ENCODE peak calls at places on chromosomes 7 and 10, in nine cellular contexts. P, B, H, N, V, L, A, K and Y are unnamed samples.

GRCh38 chr10:13338337-13339128 is 9.6 kb downstream of the SEPHS1 start:
- DNase-seq in P (no peak), B (no peak), H (peak; percentile 83), N (no peak), V (no peak), L (no peak), A (peak; percentile 85), K (no peak), Y (no peak)

GRCh38 chr10:23955456-23955855 is 253.5 kb upstream of the KIAA1217 start:
- DNase-seq in P (no peak), B (no peak), H (no peak), N (no peak), V (no peak), L (no peak), A (no peak), K (no peak), Y (no peak)

GRCh38 chr10:112383325-112383724 is 9.4 kb downstream of the ACSL5 start:
- DNase-seq in P (peak; percentile 62), B (no peak), H (peak; percentile 79), N (no peak), V (no peak), L (peak; percentile 69), A (peak; percentile 9), K (no peak), Y (peak; percentile 21)

GRCh38 chr10:67788028-67788886 is 49.7 kb downstream of the DNAJC12 start:
- DNase-seq in P (peak; percentile 31), B (peak; percentile 86), H (peak; percentile 25), N (no peak), V (peak; percentile 81), L (no peak), A (no peak), K (no peak), Y (no peak)

GRCh38 chr7:113622796-113623195 is 296.0 kb downstream of the PPP1R3A start:
- DNase-seq in P (no peak), B (no peak), H (no peak), N (no peak), V (peak; percentile 8), L (no peak), A (no peak), K (no peak), Y (no peak)

GRCh38 chr10:72483452-72483851 is 128.7 kb upstream of the DNAJB12 start:
- DNase-seq in P (no peak), B (no peak), H (no peak), N (no peak), V (no peak), L (no peak), A (peak; percentile 1), K (no peak), Y (no peak)

GRCh38 chr10:95388072-95388471 is 97.3 kb upstream of the PDLIM1 start:
- DNase-seq in P (no peak), B (no peak), H (no peak), N (no peak), V (no peak), L (peak; percentile 85), A (no peak), K (no peak), Y (no peak)

GRCh38 chr7:144513332-144513731 is 109.8 kb upstream of the NOBOX start:
- DNase-seq in P (no peak), B (no peak), H (peak; percentile 3), N (no peak), V (peak; percentile 41), L (no peak), A (no peak), K (no peak), Y (no peak)

GRCh38 chr10:117165557-117166419 is 27.7 kb upstream of the VAX1 start:
- DNase-seq in P (no peak), B (peak; percentile 62), H (peak; percentile 30), N (peak; percentile 64), V (no peak), L (no peak), A (no peak), K (no peak), Y (no peak)

GRCh38 chr10:110208614-110209398 is 1.4 kb downstream of the MXI1 start:
- DNase-seq in P (peak; percentile 54), B (peak; percentile 57), H (peak; percentile 60), N (no peak), V (peak; percentile 46), L (peak; percentile 70), A (no peak), K (no peak), Y (no peak)

GRCh38 chr7:46942574-46942973 is 639.3 kb downstream of the TNS3 start:
- DNase-seq in P (no peak), B (no peak), H (no peak), N (no peak), V (no peak), L (no peak), A (no peak), K (no peak), Y (no peak)

GRCh38 chr7:138387755-138388475 is 72.1 kb upstream of the TRIM24 start:
- DNase-seq in P (no peak), B (no peak), H (no peak), N (no peak), V (peak; percentile 5), L (no peak), A (no peak), K (no peak), Y (no peak)

DNA sequence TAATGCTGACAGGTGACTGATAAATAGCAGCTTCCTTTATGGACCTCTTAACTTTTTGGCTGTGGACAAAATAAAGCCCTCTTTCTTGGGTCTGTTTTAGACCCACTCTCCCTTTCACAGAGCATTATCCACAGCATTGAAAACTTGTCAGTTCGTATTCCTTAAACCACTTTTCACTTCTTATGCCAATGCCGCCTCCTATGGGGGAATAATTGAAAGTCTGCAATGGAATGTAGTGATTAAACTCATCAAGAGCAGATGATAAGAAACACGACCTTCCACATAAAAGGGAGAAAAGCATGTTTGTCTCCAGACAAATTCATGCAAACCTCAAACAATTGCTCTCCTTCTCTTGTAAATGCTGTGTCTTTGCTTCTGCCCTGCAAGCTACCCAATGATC is 153.4 kb downstream of the SORCS1 start:
- DNase-seq in P (no peak), B (no peak), H (no peak), N (no peak), V (peak; percentile 6), L (no peak), A (no peak), K (no peak), Y (no peak)
- H3K4me3 ChIP-seq in P (no peak overlapping the region), B (no peak overlapping the region), H (no peak overlapping the region), N (no peak overlapping the region), V (no peak overlapping the region), L (no peak overlapping the region), A (no peak overlapping the region), K (no peak overlapping the region), Y (no peak overlapping the region)

GRCh38 chr7:65219623-65220022 is 154.0 kb upstream of the ZNF92 start:
- DNase-seq in P (no peak), B (no peak), H (no peak), N (no peak), V (no peak), L (no peak), A (no peak), K (no peak), Y (no peak)

GRCh38 chr7:65221683-65222082 is 152.0 kb upstream of the ZNF92 start:
- DNase-seq in P (no peak), B (no peak), H (no peak), N (no peak), V (no peak), L (no peak), A (no peak), K (no peak), Y (no peak)

GRCh38 chr7:65216469-65216868 is 157.2 kb upstream of the ZNF92 start:
- DNase-seq in P (no peak), B (peak; percentile 68), H (peak; percentile 33), N (no peak), V (peak; percentile 76), L (no peak), A (peak; percentile 9), K (no peak), Y (no peak)
- TF ChIP-seq CTCF in P (no peak), B (peak; percentile 83), H (peak; percentile 50), N (peak; percentile 43), V (peak; percentile 67), L (peak; percentile 21), A (peak; percentile 72), K (peak; percentile 73), Y (peak; percentile 64)

DNA sequence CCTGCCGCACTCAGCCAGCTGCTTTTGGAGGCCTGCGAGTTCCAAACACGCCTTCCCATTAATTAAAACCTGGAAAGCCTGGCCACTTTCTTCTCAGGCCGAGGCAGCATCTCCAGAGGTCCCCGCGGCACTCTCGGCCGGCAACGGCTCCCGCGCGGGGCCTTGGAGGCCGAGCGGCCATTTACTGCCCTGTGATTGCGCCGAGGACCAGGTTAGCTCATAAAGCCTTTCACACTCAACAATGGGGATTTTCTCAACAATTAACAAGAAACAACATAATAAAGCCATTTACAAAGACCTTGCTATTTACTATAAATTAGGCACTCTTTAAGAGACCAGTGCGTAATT is 16.5 kb downstream of the SKIDA1 start:
- DNase-seq in P (no peak), B (no peak), H (no peak), N (no peak), V (no peak), L (no peak), A (no peak), K (no peak), Y (no peak)
- H3K4me3 ChIP-seq in P (no peak overlapping the region), B (peak overlapping the region; percentile 69), H (no peak overlapping the region), N (no peak overlapping the region), V (no peak overlapping the region), L (no peak overlapping the region), A (no peak overlapping the region), K (no peak overlapping the region), Y (no peak overlapping the region)

GRCh38 chr7:135800560-135800959 is 51.9 kb upstream of the FAM180A start:
- DNase-seq in P (no peak), B (no peak), H (no peak), N (no peak), V (no peak), L (no peak), A (no peak), K (no peak), Y (no peak)

GRCh38 chr7:135801877-135802276 is 53.3 kb upstream of the FAM180A start:
- DNase-seq in P (no peak), B (no peak), H (no peak), N (no peak), V (no peak), L (no peak), A (no peak), K (no peak), Y (no peak)

GRCh38 chr7:135799881-135800280 is 51.3 kb upstream of the FAM180A start:
- DNase-seq in P (no peak), B (no peak), H (no peak), N (no peak), V (no peak), L (no peak), A (no peak), K (no peak), Y (no peak)

GRCh38 chr7:135802697-135803096 is 54.1 kb upstream of the FAM180A start:
- DNase-seq in P (no peak), B (no peak), H (peak; percentile 18), N (no peak), V (no peak), L (no peak), A (no peak), K (no peak), Y (no peak)

DNA sequence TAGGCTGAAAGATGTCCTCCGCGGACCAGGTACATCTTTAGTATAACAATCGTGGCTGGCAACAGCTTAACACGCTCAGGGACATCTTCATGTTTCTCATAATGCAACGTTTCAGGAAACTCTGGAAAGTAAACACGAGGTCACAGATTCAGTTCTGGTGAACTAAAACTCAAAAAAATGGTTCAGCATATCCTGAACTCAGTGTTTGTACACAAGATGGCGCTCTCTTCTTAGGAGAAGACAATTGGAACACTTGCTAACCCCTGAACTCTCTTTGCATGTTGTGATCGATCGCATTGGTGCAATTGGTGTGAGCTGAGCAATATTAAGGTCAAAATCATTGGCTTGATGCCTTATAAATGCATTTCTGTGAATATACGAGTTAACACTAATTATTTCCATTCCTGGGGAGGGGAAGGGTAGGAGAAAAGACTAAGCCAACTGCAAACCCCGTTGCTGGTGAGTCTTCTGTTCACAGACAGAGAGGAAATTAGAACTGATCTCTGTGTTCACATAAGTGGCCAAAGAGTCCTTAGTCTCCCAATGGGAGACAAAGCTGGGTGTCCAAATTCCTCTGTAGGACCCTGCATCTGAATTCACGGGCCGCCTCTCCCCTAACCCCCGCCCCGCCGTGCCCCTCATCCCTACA is 52.6 kb upstream of the FAM180A start:
- DNase-seq in P (no peak), B (no peak), H (peak; percentile 83), N (no peak), V (peak; percentile 72), L (no peak), A (peak; percentile 60), K (no peak), Y (peak; percentile 34)
- TF ChIP-seq CTCF in P (peak; percentile 42), B (peak; percentile 87), H (peak; percentile 82), N (peak; percentile 66), V (peak; percentile 80), L (peak; percentile 47), A (peak; percentile 70), K (peak; percentile 77), Y (peak; percentile 85)